ENCODE peak calls at places on chromosome 22, in four cellular contexts. G is heart right ventricle; D is stimulated activated naive CD4-positive, alpha-beta T cell; B is HuH-7. C is an unnamed sample.

GRCh38 chr22:34344702-34345101 is 424.4 kb upstream of the LARGE1 start:
- DNase-seq in D (no peak), B (no peak), G (no peak), C (no peak)

GRCh38 chr22:50697667-50698506 is 25.3 kb downstream of the SHANK3 start:
- DNase-seq in D (no peak), G (peak), B (no peak), C (peak)

GRCh38 chr22:42064629-42065028 is 6.0 kb downstream of the NAGA start:
- DNase-seq in D (no peak), G (no peak), B (peak), C (no peak)

GRCh38 chr22:46911341-46911740 is 148.9 kb downstream of the TBC1D22A start:
- DNase-seq in B (no peak), D (no peak), G (no peak), C (no peak)

GRCh38 chr22:47515384-47516125 is 753.1 kb downstream of the TBC1D22A start:
- DNase-seq in D (no peak), G (no peak), B (no peak), C (no peak)

GRCh38 chr22:42994917-42995562 is 19.9 kb downstream of the PACSIN2 start:
- DNase-seq in D (no peak), B (peak), G (no peak), C (no peak)

GRCh38 chr22:28883917-28884753 is 763 bp downstream of the ZNRF3 start:
- DNase-seq in B (peak), G (peak), D (peak), C (peak)

GRCh38 chr22:17143101-17143500 is 16.0 kb downstream of the HDHD5 start:
- DNase-seq in G (no peak), D (no peak), B (no peak), C (no peak)

GRCh38 chr22:17970205-17970708 is 54.1 kb downstream of the MICAL3 start:
- DNase-seq in B (no peak), G (no peak), D (no peak), C (no peak)

GRCh38 chr22:36329217-36330078 is 58.3 kb downstream of the MYH9 start:
- DNase-seq in D (peak), B (no peak), G (no peak), C (no peak)

GRCh38 chr22:36768141-36768540 is 7.8 kb downstream of the IFT27 start:
- DNase-seq in D (no peak), G (no peak), B (no peak), C (no peak)

GRCh38 chr22:20064545-20065262 is 15.3 kb upstream of the DGCR8 start:
- DNase-seq in D (no peak), G (no peak), B (no peak), C (no peak)

GRCh38 chr22:49719046-49719445 is 108.6 kb downstream of the BRD1 start:
- DNase-seq in D (no peak), B (no peak), G (no peak), C (no peak)

GRCh38 chr22:39959640-39960447 is at the start of gene TMA7B:
- DNase-seq in G (no peak), D (peak), B (no peak), C (no peak)

GRCh38 chr22:46373166-46373565 is 37.7 kb downstream of the TRMU start:
- DNase-seq in B (no peak), G (peak), D (no peak), C (no peak)

GRCh38 chr22:50425179-50425916 is 49.5 kb downstream of the SBF1 start:
- DNase-seq in D (no peak), B (no peak), G (no peak), C (no peak)

GRCh38 chr22:43218786-43219185 is 31.9 kb upstream of the TTLL12 start:
- DNase-seq in B (no peak), G (no peak), D (no peak), C (no peak)

GRCh38 chr22:40323681-40324083 is 22.6 kb upstream of the ADSL start:
- DNase-seq in B (no peak), D (peak), G (no peak), C (no peak)

GRCh38 chr22:39690901-39691620 is 120.5 kb downstream of the CACNA1I start:
- DNase-seq in G (no peak), B (no peak), D (no peak), C (no peak)

GRCh38 chr22:22520020-22520656 is at the start of gene ZNF280A:
- DNase-seq in D (no peak), B (peak), G (no peak), C (no peak)

GRCh38 chr22:36367479-36367878 is 20.3 kb downstream of the MYH9 start:
- DNase-seq in G (no peak), D (no peak), B (no peak), C (no peak)

GRCh38 chr22:36364255-36365019 is 23.3 kb downstream of the MYH9 start:
- DNase-seq in D (no peak), G (no peak), B (no peak), C (no peak)

GRCh38 chr22:39616781-39617180 is 46.2 kb downstream of the CACNA1I start:
- DNase-seq in D (no peak), G (no peak), B (no peak), C (no peak)

GRCh38 chr22:20657963-20658362 is 116.0 kb upstream of the SERPIND1 start:
- DNase-seq in B (no peak), D (no peak), G (no peak), C (no peak)

GRCh38 chr22:23184764-23185113 is 4.4 kb downstream of the BCR start:
- DNase-seq in D (no peak), G (no peak), B (no peak), C (no peak)

GRCh38 chr22:20143883-20144665 is 6.8 kb downstream of the CCDC188 start:
- DNase-seq in G (no peak), D (no peak), B (no peak), C (no peak)

GRCh38 chr22:38841211-38841610 is 2.6 kb downstream of the NPTXR start:
- DNase-seq in D (no peak), G (no peak), B (no peak), C (no peak)

GRCh38 chr22:46428602-46429326 is 93.2 kb downstream of the TRMU start:
- DNase-seq in B (no peak), D (no peak), G (no peak), C (no peak)

GRCh38 chr22:30435674-30436126 is 10.1 kb downstream of the MTFP1 start:
- DNase-seq in B (no peak), D (peak), G (no peak), C (no peak)

C was measured in upper lobe of right lung.